ENCODE peak calls at places on chromosomes 2 and 18, in five cellular contexts. I is thyroid gland, R is AG09309, Y is ovary, O is PC-3. N is an unnamed sample.

GRCh38 chr2:174729797-174730529 is 34.3 kb downstream of the CHRNA1 start:
- DNase-seq in R (no peak), Y (no peak), O (no peak), I (peak), N (no peak)

GRCh38 chr2:102187191-102188150 is 648 bp downstream of the IL1RL2 start:
- DNase-seq in Y (peak), R (no peak), O (no peak), I (peak), N (no peak)

GRCh38 chr2:15577071-15577706 is 14.5 kb upstream of the DDX1 start:
- DNase-seq in Y (peak), O (peak), I (peak), R (no peak), N (peak)

GRCh38 chr18:79952457-79952995 is 1.1 kb upstream of the SLC66A2 start:
- DNase-seq in O (no peak), Y (no peak), R (no peak), I (no peak), N (no peak)

GRCh38 chr2:136920652-136921333 is 155.4 kb downstream of the THSD7B start:
- DNase-seq in O (no peak), I (no peak), R (no peak), Y (no peak), N (no peak)

GRCh38 chr2:109386004-109386695 is 227.6 kb downstream of the SEPTIN10 start:
- DNase-seq in Y (no peak), I (no peak), O (no peak), R (no peak), N (no peak)

GRCh38 chr2:203840816-203841215 is 26.8 kb upstream of the CTLA4 start:
- DNase-seq in Y (no peak), R (no peak), O (no peak), I (no peak), N (no peak)

GRCh38 chr2:112893801-112894200 is 17.2 kb upstream of the IL37 start:
- DNase-seq in I (no peak), Y (no peak), O (no peak), R (no peak), N (no peak)

GRCh38 chr2:232236200-232236599 is 142.4 kb upstream of the ALPP start:
- DNase-seq in Y (no peak), R (no peak), O (peak), I (no peak), N (no peak)

GRCh38 chr2:2696341-2697132 is 365.5 kb upstream of the MYT1L start:
- DNase-seq in I (no peak), Y (no peak), O (no peak), R (no peak), N (no peak)

GRCh38 chr2:237627463-237628321 is at the start of gene LRRFIP1:
- DNase-seq in O (peak), R (no peak), I (peak), Y (peak), N (no peak)

GRCh38 chr18:23538870-23539269 is 35.6 kb downstream of the RMC1 start:
- DNase-seq in R (no peak), I (no peak), Y (no peak), O (no peak), N (no peak)

GRCh38 chr2:165707088-165707487 is 87.0 kb downstream of the GALNT3 start:
- DNase-seq in Y (no peak), R (no peak), O (no peak), I (no peak), N (no peak)

GRCh38 chr2:239253705-239254104 is 147.1 kb downstream of the HDAC4 start:
- DNase-seq in R (no peak), O (no peak), Y (no peak), I (no peak), N (no peak)

GRCh38 chr2:6497048-6497447 is 368.7 kb downstream of the CMPK2 start:
- DNase-seq in I (no peak), R (no peak), O (no peak), Y (no peak), N (no peak)
- TF ChIP-seq CTCF in I (no peak), R (no peak), O (no peak), Y (no peak), N (no peak)

DNA sequence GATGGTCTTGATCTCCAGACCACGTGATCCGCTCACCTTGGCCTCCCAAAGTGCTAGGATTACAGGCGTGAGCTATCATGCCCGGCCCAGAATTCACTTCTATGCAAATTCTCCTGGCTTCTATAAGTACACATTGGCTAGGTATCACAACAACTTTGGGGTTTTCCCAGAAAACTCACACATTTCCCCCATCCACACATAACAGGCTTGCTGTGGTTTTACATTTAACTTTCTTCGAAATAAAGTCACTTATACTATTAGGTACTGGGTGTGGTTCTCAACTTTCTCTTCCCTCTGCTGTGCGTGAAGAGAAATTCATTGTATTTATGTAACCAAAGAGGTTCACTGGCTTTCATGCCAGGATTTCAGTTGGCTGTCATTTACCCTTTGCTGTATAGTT is 439.4 kb upstream of the CWC22 start:
- DNase-seq in I (no peak), O (no peak), Y (no peak), R (no peak), N (no peak)
- H3K4me3 ChIP-seq in I (no peak), O (no peak), Y (no peak), R (no peak), N (no peak)

GRCh38 chr18:47263828-47264314 is 12.4 kb upstream of the SKOR2 start:
- DNase-seq in I (no peak), Y (no peak), O (no peak), R (no peak), N (no peak)

GRCh38 chr18:47262397-47263196 is 11.1 kb upstream of the SKOR2 start:
- DNase-seq in R (no peak), I (no peak), Y (no peak), O (no peak), N (no peak)

GRCh38 chr18:47265197-47265596 is 13.7 kb upstream of the SKOR2 start:
- DNase-seq in O (peak), Y (no peak), R (peak), I (no peak), N (peak)

GRCh38 chr18:47261902-47262301 is 10.4 kb upstream of the SKOR2 start:
- DNase-seq in Y (no peak), I (no peak), O (no peak), R (no peak), N (no peak)

DNA sequence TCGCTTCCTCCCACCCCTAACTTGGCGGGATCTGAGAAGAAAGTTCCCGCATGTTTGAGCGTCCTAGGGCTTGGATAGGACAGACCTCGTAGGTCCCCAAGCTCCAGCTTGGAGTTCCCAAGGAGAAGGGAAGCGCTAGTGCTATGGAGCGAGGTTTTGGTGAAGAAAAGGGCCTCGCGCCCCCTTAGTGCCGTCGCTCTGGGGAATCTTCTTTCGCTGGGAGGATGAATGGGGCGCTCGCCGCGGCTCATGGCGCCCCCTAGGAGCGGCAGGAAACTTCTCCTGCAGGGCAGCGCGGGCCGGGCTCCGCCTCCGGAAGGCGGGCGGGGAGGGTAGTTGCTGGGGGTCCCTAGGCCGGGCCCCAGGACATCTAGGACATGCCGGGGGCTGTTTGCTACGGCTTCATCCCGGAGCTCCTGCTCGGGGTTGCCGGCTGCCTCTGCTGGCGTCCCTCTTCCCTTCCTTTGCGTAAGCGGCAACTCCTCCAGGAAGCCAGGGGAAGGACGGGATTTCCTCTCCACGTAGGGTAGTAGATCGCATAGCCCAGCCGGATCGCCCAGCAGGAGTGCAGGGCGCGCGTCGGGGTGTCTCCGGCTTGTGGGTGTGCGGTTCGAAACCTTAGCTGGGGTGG is 11.9 kb upstream of the SKOR2 start:
- DNase-seq in Y (no peak), R (no peak), O (no peak), I (no peak), N (no peak)
- TF ChIP-seq CTCF in Y (no peak), R (peak), O (no peak), I (no peak), N (peak)

DNA sequence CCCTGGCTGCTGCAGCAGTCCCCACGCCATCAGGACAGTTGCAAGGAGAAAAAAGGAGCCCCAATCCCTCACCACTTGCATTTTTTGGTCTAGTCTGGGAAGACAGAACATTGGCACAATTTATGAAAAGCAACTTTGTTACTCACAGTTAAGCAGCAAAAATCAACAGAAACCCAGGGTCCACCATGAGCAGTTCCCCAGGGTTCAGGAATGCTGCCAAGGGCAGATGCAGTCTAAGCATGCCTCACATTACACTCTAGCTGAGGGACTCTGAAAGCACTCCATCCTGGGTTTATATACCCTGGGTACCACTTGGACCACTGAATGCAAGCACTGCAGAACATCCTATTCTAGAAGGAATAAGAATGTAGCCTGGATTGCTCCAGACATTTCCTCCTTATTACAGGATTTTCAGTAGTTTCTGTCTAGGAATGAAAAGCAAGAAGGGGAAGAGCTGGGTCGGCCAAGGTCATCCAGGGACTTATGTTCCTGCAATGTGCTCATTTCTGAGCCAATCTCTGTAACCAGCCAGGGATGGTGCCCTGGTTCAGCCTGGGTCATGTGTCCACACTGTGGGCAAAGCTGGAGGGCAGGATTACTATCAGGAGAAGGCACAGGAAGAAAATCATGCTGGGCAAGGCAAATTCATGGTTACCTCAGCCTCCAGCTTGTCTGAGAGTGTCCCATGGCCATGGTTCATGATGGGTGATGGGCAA is 19.5 kb upstream of the TMEM163 start:
- DNase-seq in R (no peak), I (no peak), Y (no peak), O (no peak), N (peak)
- H3K4me3 ChIP-seq in R (no peak), I (no peak), Y (no peak), O (no peak), N (no peak)

GRCh38 chr2:160924936-160925353 is 235.3 kb upstream of the TANK start:
- DNase-seq in I (no peak), R (no peak), O (no peak), Y (no peak), N (no peak)

GRCh38 chr2:160932960-160933359 is 227.3 kb upstream of the TANK start:
- DNase-seq in O (peak), I (no peak), R (no peak), Y (no peak), N (no peak)

GRCh38 chr2:160934263-160934662 is 226.0 kb upstream of the TANK start:
- DNase-seq in I (no peak), R (no peak), O (no peak), Y (no peak), N (no peak)

GRCh38 chr2:160927335-160927734 is 232.9 kb upstream of the TANK start:
- DNase-seq in O (no peak), I (no peak), Y (no peak), R (no peak), N (no peak)

DNA sequence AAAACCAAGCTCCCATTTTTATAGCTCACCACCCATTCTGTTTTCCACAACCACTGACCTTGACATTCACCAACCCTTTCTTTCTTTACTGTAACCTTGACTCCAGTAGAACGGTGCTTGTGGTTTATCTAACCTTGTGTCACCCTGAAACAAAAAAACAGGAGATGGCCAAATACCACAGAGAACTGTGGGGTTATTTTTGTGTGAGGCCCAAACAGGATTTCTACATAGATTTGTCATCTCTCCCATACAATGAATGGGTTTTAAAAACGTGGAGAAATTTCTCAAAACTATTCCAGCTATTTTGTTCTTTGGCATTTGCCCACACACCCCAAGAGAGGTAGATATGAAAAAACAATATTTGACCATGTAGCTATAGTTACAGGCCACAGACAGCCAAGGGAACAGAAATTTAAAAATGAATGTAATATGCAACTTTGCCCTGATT is 231.3 kb upstream of the TANK start:
- DNase-seq in Y (no peak), R (peak), I (no peak), O (no peak), N (peak)
- TF ChIP-seq CTCF in Y (no peak), R (no peak), I (no peak), O (no peak), N (no peak)

DNA sequence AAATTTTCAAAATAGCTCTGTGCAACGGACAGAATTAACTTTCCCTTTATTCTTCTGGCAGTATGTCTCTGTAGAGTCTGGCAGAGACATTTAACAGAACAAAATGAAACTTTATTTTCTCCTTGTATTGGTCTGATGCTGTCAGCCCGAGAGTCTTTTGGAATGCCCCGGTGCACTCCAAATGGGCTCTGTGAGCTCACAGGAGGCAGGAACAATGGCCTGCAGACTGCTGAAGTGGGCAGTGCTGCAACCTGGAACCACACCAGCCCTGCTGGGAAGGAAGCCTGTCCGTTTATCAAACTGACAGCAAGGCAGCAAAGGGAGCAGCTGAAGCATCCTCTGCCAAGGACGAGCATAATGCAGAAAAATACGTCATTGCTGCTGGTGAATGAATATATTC is 207.8 kb upstream of the TANK start:
- DNase-seq in I (peak), R (no peak), O (no peak), Y (no peak), N (peak)
- H3K4me3 ChIP-seq in I (no peak), R (no peak), O (no peak), Y (peak), N (no peak)

GRCh38 chr2:180481998-180482397 is 474.9 kb upstream of the CWC22 start:
- DNase-seq in I (no peak), R (no peak), Y (no peak), O (no peak), N (no peak)

GRCh38 chr2:180474716-180475115 is 467.6 kb upstream of the CWC22 start:
- DNase-seq in R (no peak), Y (no peak), I (no peak), O (no peak), N (no peak)

DNA sequence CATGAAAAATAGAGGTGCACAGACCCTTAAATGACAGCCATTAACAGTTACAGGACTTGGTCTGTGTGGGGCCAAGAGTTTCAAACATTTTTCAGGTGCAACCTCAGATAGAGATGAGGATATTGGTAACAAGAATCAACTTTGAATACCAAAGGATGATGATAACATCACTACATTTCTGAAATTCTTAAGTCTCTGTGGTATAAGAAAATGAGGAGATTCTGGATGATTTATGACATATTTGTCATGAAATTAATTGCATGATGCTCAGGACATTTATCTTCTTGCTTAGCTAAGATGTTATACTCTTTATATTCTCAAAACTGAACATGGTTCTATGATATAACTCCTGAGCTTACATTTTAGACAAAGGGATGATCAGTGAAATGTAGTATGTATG is 471.8 kb upstream of the CWC22 start:
- DNase-seq in R (no peak), Y (no peak), I (no peak), O (no peak), N (no peak)
- TF ChIP-seq CTCF in R (no peak), Y (no peak), I (no peak), O (no peak), N (no peak)

GRCh38 chr2:121242976-121243375 is 42.0 kb downstream of the TFCP2L1 start:
- DNase-seq in I (no peak), O (no peak), Y (no peak), R (no peak), N (no peak)
- H3K4me3 ChIP-seq in I (no peak), O (no peak), Y (no peak), R (no peak), N (no peak)

GRCh38 chr2:171160630-171161424 is at the start of gene TLK1:
- DNase-seq in O (peak), Y (peak), I (peak), R (no peak), N (peak)
- TF ChIP-seq CTCF in O (no peak), Y (no peak), I (no peak), R (no peak), N (no peak)

N was measured in astrocyte of the cerebellum.